ENCODE peak calls at places on chromosome 6, in four cellular contexts. One of them, this sample, is unnamed.

GRCh38 chr6:153368131-153368530 is 237.0 kb upstream of the RGS17 start:
- DNase-seq in breast epithelium: no peak
- DNase-seq in GM12878: no peak
- DNase-seq in right lobe of liver: no peak
- DNase-seq in this sample: no peak

GRCh38 chr6:170243791-170244291 is 47.0 kb downstream of the DLL1 start:
- DNase-seq in right lobe of liver: no peak
- DNase-seq in GM12878: no peak
- DNase-seq in breast epithelium: no peak
- DNase-seq in this sample: no peak

GRCh38 chr6:135159531-135159930 is 21.6 kb upstream of the MYB start:
- DNase-seq in GM12878: no peak
- DNase-seq in right lobe of liver: no peak
- DNase-seq in breast epithelium: no peak
- DNase-seq in this sample: no peak

GRCh38 chr6:158817298-158818007 is 1.7 kb downstream of the EZR start:
- DNase-seq in right lobe of liver: peak
- DNase-seq in breast epithelium: no peak
- DNase-seq in GM12878: no peak
- DNase-seq in this sample: peak

GRCh38 chr6:140857734-140858380 is 1274.9 kb upstream of the GJE1 start:
- DNase-seq in breast epithelium: no peak
- DNase-seq in GM12878: no peak
- DNase-seq in right lobe of liver: no peak
- DNase-seq in this sample: no peak

GRCh38 chr6:14524319-14524718 is 406.7 kb downstream of the CD83 start:
- DNase-seq in GM12878: no peak
- DNase-seq in breast epithelium: no peak
- DNase-seq in right lobe of liver: no peak
- DNase-seq in this sample: no peak

GRCh38 chr6:149903938-149904611 is 6.2 kb upstream of the RAET1E start:
- DNase-seq in breast epithelium: no peak
- DNase-seq in right lobe of liver: no peak
- DNase-seq in GM12878: no peak
- DNase-seq in this sample: no peak

GRCh38 chr6:143955971-143956370 is 52.1 kb downstream of the PLAGL1 start:
- DNase-seq in breast epithelium: no peak
- DNase-seq in right lobe of liver: no peak
- DNase-seq in GM12878: no peak
- DNase-seq in this sample: no peak

GRCh38 chr6:123393333-123393732 is 243.4 kb downstream of the TRDN start:
- DNase-seq in GM12878: no peak
- DNase-seq in breast epithelium: no peak
- DNase-seq in right lobe of liver: no peak
- DNase-seq in this sample: no peak

GRCh38 chr6:110140650-110141049 is 38.8 kb downstream of the WASF1 start:
- DNase-seq in breast epithelium: no peak
- DNase-seq in right lobe of liver: no peak
- DNase-seq in GM12878: no peak
- DNase-seq in this sample: no peak

GRCh38 chr6:13026557-13026956 is 301.8 kb downstream of the TBC1D7 start:
- DNase-seq in GM12878: no peak
- DNase-seq in right lobe of liver: no peak
- DNase-seq in breast epithelium: no peak
- DNase-seq in this sample: no peak

GRCh38 chr6:21800948-21801438 is 207.4 kb downstream of the SOX4 start:
- DNase-seq in right lobe of liver: no peak
- DNase-seq in breast epithelium: no peak
- DNase-seq in GM12878: no peak
- DNase-seq in this sample: no peak

GRCh38 chr6:73746776-73747175 is 50.8 kb downstream of the CD109 start:
- DNase-seq in GM12878: no peak
- DNase-seq in right lobe of liver: no peak
- DNase-seq in breast epithelium: no peak
- DNase-seq in this sample: no peak

GRCh38 chr6:153001767-153002612 is 519 bp downstream of the MTRF1L start:
- DNase-seq in GM12878: no peak
- DNase-seq in breast epithelium: no peak
- DNase-seq in right lobe of liver: no peak
- DNase-seq in this sample: no peak

GRCh38 chr6:152091851-152092341 is 284.4 kb downstream of the ESR1 start:
- DNase-seq in GM12878: no peak
- DNase-seq in right lobe of liver: no peak
- DNase-seq in breast epithelium: no peak
- DNase-seq in this sample: no peak

GRCh38 chr6:111971181-111971829 is 82.6 kb upstream of the CCN6 start:
- DNase-seq in right lobe of liver: no peak
- DNase-seq in breast epithelium: no peak
- DNase-seq in GM12878: no peak
- DNase-seq in this sample: peak

GRCh38 chr6:139112146-139112545 is 22.7 kb upstream of the HECA start:
- DNase-seq in breast epithelium: no peak
- DNase-seq in GM12878: no peak
- DNase-seq in right lobe of liver: no peak
- DNase-seq in this sample: no peak

DNA sequence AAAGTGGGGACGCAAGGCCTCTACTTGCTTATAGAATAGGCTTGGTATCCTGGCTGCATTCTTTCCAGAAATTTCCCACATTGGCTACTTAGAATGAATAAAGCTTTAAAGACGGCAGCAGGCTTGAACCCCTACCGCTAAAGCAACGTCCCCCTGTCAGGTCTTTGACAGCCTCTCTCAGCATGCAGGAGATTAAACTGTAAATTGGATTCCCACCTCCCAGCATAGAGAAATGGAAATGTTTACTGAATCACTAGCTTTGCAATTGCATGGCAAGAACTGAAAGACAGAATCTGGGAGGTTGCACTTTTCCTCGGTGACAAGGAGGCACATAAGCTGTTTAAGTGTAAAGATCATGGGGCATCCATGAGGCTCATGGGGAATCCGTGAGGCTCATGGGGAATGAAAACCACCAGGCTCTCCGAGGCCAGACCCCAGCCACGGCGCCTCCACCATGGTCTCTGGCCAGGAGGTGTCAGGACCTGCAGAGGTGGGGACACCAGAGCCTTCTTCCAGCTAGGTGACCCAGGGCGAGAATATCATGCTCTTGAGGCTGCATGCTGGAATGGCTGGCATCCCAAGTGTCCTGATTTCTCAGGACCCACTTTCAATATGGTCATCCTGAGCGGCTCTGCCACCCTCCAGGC is 10.3 kb downstream of the LEMD2 start:
- DNase-seq in right lobe of liver: no peak
- DNase-seq in breast epithelium: no peak
- DNase-seq in GM12878: no peak
- DNase-seq in this sample: no peak
- H3K4me3 ChIP-seq in right lobe of liver: no peak
- H3K4me3 ChIP-seq in breast epithelium: no peak
- H3K4me3 ChIP-seq in GM12878: no peak
- H3K4me3 ChIP-seq in this sample: no peak

GRCh38 chr6:26235240-26235730 is 129.7 kb upstream of the BTN3A2 start:
- DNase-seq in GM12878: no peak
- DNase-seq in breast epithelium: no peak
- DNase-seq in right lobe of liver: no peak
- DNase-seq in this sample: no peak

GRCh38 chr6:26232306-26232949 is 132.6 kb upstream of the BTN3A2 start:
- DNase-seq in GM12878: no peak
- DNase-seq in breast epithelium: no peak
- DNase-seq in right lobe of liver: no peak
- DNase-seq in this sample: no peak

GRCh38 chr6:26232950-26233607 is 131.9 kb upstream of the BTN3A2 start:
- DNase-seq in GM12878: peak
- DNase-seq in breast epithelium: peak
- DNase-seq in right lobe of liver: no peak
- DNase-seq in this sample: no peak

GRCh38 chr6:26233608-26234420 is 131.2 kb upstream of the BTN3A2 start:
- DNase-seq in breast epithelium: peak
- DNase-seq in GM12878: peak
- DNase-seq in right lobe of liver: no peak
- DNase-seq in this sample: no peak

DNA sequence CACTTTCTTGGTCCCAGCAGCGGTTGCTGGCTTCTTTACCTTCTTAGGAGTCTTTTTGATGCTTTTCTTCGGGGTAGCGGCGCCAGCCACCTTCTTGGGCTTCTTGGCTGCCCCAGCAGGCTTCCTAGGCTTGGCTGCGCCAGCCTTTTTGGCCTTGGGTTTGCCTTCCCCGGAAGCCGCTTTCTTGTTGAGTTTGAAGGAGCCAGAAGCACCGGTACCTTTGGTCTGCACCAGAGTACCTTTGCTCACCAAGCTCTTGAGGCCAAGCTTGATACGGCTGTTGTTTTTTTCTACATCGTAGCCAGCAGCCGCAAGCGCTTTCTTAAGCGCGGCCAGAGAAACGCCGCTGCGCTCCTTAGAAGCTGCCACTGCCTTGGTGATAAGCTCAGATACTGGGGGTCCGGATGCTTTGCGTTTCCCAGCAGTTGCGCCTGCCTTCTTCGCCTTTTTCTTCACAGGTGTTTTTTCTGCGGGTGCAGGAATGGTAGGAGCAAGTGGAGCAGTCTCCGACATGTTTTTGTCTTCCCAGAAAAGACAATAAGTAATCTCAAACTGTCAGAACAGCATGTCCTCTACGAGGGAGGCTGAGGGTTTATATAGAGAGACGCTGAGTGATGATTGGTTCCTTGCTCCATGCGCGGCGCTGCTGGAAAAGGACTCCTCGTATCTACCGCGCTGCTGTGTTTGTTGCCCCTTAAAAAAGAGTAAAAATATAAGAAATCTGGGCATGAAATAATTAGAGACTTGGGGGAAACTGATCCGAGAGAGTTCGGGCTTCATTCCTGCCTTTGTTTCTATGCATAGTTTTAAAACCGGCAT is 130.4 kb upstream of the BTN3A2 start:
- DNase-seq in GM12878: peak
- DNase-seq in breast epithelium: peak
- DNase-seq in right lobe of liver: no peak
- DNase-seq in this sample: no peak
- TF ChIP-seq POLR2A in GM12878: peak
- TF ChIP-seq POLR2A in breast epithelium: peak
- TF ChIP-seq POLR2A in right lobe of liver: peak
- TF ChIP-seq POLR2A in this sample: peak

GRCh38 chr6:7671581-7671980 is 54.3 kb upstream of the BMP6 start:
- DNase-seq in right lobe of liver: no peak
- DNase-seq in GM12878: no peak
- DNase-seq in breast epithelium: no peak
- DNase-seq in this sample: no peak

GRCh38 chr6:7671076-7671475 is 54.8 kb upstream of the BMP6 start:
- DNase-seq in breast epithelium: no peak
- DNase-seq in GM12878: no peak
- DNase-seq in right lobe of liver: no peak
- DNase-seq in this sample: no peak

GRCh38 chr6:7674291-7674690 is 51.6 kb upstream of the BMP6 start:
- DNase-seq in GM12878: no peak
- DNase-seq in right lobe of liver: no peak
- DNase-seq in breast epithelium: no peak
- DNase-seq in this sample: no peak

GRCh38 chr6:7672066-7673062 is 53.5 kb upstream of the BMP6 start:
- DNase-seq in breast epithelium: no peak
- DNase-seq in right lobe of liver: no peak
- DNase-seq in GM12878: no peak
- DNase-seq in this sample: no peak

GRCh38 chr6:7673063-7673536 is 52.8 kb upstream of the BMP6 start:
- DNase-seq in right lobe of liver: peak
- DNase-seq in GM12878: no peak
- DNase-seq in breast epithelium: peak
- DNase-seq in this sample: no peak
- H3K4me3 ChIP-seq in right lobe of liver: no peak
- H3K4me3 ChIP-seq in GM12878: no peak
- H3K4me3 ChIP-seq in breast epithelium: peak
- H3K4me3 ChIP-seq in this sample: peak

DNA sequence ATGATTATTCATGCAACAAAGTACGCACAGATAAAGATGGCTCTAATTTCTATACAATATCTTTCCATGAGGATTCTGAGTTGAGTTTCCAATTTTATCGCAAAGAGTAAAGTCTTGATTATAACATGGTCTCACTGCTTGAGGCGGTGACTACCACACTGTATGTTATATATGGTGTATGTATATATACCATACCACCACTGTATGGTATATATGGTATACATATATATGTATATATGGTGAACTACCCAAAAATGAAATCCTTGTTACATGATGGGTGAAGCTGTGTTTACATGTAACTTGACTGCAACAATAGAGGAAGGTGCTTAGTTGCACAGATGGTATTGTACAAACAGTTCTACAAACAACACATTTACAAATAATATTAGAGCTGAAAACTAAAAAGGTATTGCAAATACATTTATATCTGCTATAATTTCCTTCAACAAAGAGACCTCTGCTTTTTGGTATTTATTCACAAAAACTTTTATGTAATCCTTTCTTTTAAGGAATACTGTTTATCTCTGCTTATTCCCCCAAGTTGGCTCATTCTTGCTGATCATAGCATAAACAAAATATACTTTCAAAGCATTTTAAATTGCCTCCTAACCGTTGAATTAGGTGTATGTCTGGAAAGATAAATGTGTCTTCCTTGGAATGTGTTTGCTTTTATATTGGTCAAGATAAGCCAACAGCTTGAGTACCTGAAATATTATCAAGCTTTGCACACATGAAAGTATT is 77.7 kb upstream of the TPD52L1 start:
- DNase-seq in right lobe of liver: no peak
- DNase-seq in breast epithelium: no peak
- DNase-seq in GM12878: no peak
- DNase-seq in this sample: no peak
- TF ChIP-seq POLR2A in right lobe of liver: no peak
- TF ChIP-seq POLR2A in breast epithelium: no peak
- TF ChIP-seq POLR2A in GM12878: no peak
- TF ChIP-seq POLR2A in this sample: no peak

GRCh38 chr6:56848105-56848504 is 106.8 kb upstream of the BEND6 start:
- DNase-seq in right lobe of liver: no peak
- DNase-seq in GM12878: no peak
- DNase-seq in breast epithelium: no peak
- DNase-seq in this sample: no peak

GRCh38 chr6:56850618-56851017 is 104.3 kb upstream of the BEND6 start:
- DNase-seq in breast epithelium: no peak
- DNase-seq in right lobe of liver: no peak
- DNase-seq in GM12878: no peak
- DNase-seq in this sample: no peak

GRCh38 chr6:56851541-56852248 is 103.2 kb upstream of the BEND6 start:
- DNase-seq in right lobe of liver: no peak
- DNase-seq in breast epithelium: peak
- DNase-seq in GM12878: peak
- DNase-seq in this sample: no peak

GRCh38 chr6:56851104-56851503 is 103.8 kb upstream of the BEND6 start:
- DNase-seq in right lobe of liver: no peak
- DNase-seq in GM12878: no peak
- DNase-seq in breast epithelium: no peak
- DNase-seq in this sample: no peak

GRCh38 chr6:56849876-56850275 is 105.0 kb upstream of the BEND6 start:
- DNase-seq in GM12878: no peak
- DNase-seq in right lobe of liver: no peak
- DNase-seq in breast epithelium: no peak
- DNase-seq in this sample: no peak
- H3K4me3 ChIP-seq in GM12878: peak
- H3K4me3 ChIP-seq in right lobe of liver: no peak
- H3K4me3 ChIP-seq in breast epithelium: no peak
- H3K4me3 ChIP-seq in this sample: no peak

GRCh38 chr6:26199057-26199772 is 112.0 kb downstream of the HFE start:
- DNase-seq in GM12878: peak
- DNase-seq in right lobe of liver: peak
- DNase-seq in breast epithelium: peak
- DNase-seq in this sample: no peak
- TF ChIP-seq POLR2A in GM12878: peak
- TF ChIP-seq POLR2A in right lobe of liver: peak
- TF ChIP-seq POLR2A in breast epithelium: peak
- TF ChIP-seq POLR2A in this sample: no peak